ENCODE peak calls at places on chromosomes 6 and 20, in six cellular contexts. M, T, Q, E, L and V are unnamed samples.

GRCh38 chr6:4280721-4281120 is 145.3 kb upstream of the ECI2 start:
- DNase-seq in M (peak), Q (no peak), T (no peak), L (peak), E (no peak), V (no peak)

GRCh38 chr20:43870484-43870883 is 44.2 kb upstream of the TOX2 start:
- DNase-seq in L (no peak), E (no peak), M (no peak), T (no peak), Q (no peak), V (no peak)

GRCh38 chr6:16712931-16713484 is 48.3 kb downstream of the ATXN1 start:
- DNase-seq in M (no peak), Q (peak), E (no peak), L (peak), T (peak), V (no peak)

GRCh38 chr20:32007787-32008616 is 2.2 kb upstream of the CCM2L start:
- DNase-seq in Q (no peak), M (no peak), L (peak), E (no peak), T (peak), V (no peak)

GRCh38 chr6:5202206-5202605 is 58.5 kb downstream of the LYRM4 start:
- DNase-seq in E (no peak), T (no peak), L (no peak), Q (no peak), M (no peak), V (no peak)

GRCh38 chr20:19835533-19836222 is 77.6 kb downstream of the RIN2 start:
- DNase-seq in E (no peak), M (no peak), L (no peak), T (no peak), Q (no peak), V (no peak)

GRCh38 chr20:62143976-62144825 is 632 bp downstream of the SS18L1 start:
- DNase-seq in M (peak), T (peak), Q (peak), E (peak), L (peak), V (peak)

GRCh38 chr20:19583532-19584175 is 174.4 kb upstream of the RIN2 start:
- DNase-seq in E (peak), L (peak), M (peak), T (no peak), Q (peak), V (peak)

GRCh38 chr6:76861403-76861802 is 601.9 kb downstream of the HTR1B start:
- DNase-seq in E (no peak), M (no peak), L (peak), T (peak), Q (no peak), V (no peak)

GRCh38 chr20:2210646-2211556 is 84.9 kb upstream of the TGM3 start:
- DNase-seq in Q (no peak), L (peak), E (no peak), T (no peak), M (no peak), V (no peak)

GRCh38 chr6:155398701-155399061 is 57.0 kb downstream of the NOX3 start:
- DNase-seq in L (no peak), M (no peak), Q (no peak), E (no peak), T (no peak), V (no peak)

GRCh38 chr6:5556011-5556410 is 294.7 kb downstream of the FARS2 start:
- DNase-seq in Q (no peak), L (no peak), T (no peak), M (no peak), E (no peak), V (no peak)

GRCh38 chr20:12262747-12263146 is 345.1 kb downstream of the BTBD3 start:
- DNase-seq in Q (no peak), T (no peak), E (no peak), M (no peak), L (no peak), V (no peak)

GRCh38 chr6:141326426-141326825 is 806.3 kb upstream of the GJE1 start:
- DNase-seq in T (no peak), Q (no peak), L (peak), M (no peak), E (no peak), V (no peak)

GRCh38 chr6:121516331-121516730 is 80.9 kb downstream of the GJA1 start:
- DNase-seq in E (no peak), Q (no peak), T (no peak), M (no peak), L (peak), V (no peak)

GRCh38 chr6:38269773-38270172 is 370.0 kb downstream of the BTBD9 start:
- DNase-seq in M (no peak), L (no peak), E (no peak), Q (no peak), T (no peak), V (no peak)

GRCh38 chr20:61696181-61696735 is 369.4 kb downstream of the TAF4 start:
- DNase-seq in T (no peak), L (no peak), M (no peak), Q (no peak), E (no peak), V (no peak)

GRCh38 chr6:26660096-26660425 is 515 bp upstream of the ZNF322 start:
- DNase-seq in M (no peak), L (no peak), E (no peak), Q (no peak), T (peak), V (no peak)

GRCh38 chr6:167697316-167697715 is 129.4 kb upstream of the AFDN start:
- DNase-seq in Q (no peak), E (no peak), T (no peak), L (no peak), M (no peak), V (peak)

GRCh38 chr6:144351741-144352140 is 66.6 kb downstream of the UTRN start:
- DNase-seq in Q (no peak), M (no peak), E (no peak), L (no peak), T (no peak), V (no peak)

GRCh38 chr20:17919149-17919548 is 49.4 kb downstream of the SNX5 start:
- DNase-seq in M (no peak), T (no peak), E (no peak), Q (peak), L (no peak), V (no peak)

GRCh38 chr20:44187763-44188709 is 1.0 kb upstream of the JPH2 start:
- DNase-seq in T (no peak), M (no peak), E (no peak), Q (peak), L (peak), V (no peak)

GRCh38 chr6:120378582-120379220 is 955.6 kb downstream of the TBC1D32 start:
- DNase-seq in E (peak), T (peak), L (peak), Q (no peak), M (no peak), V (no peak)

GRCh38 chr20:62617711-62618483 is 24.4 kb upstream of the SLCO4A1 start:
- DNase-seq in L (no peak), T (peak), Q (peak), E (no peak), M (peak), V (no peak)